ENCODE peak calls at places on chromosome 15, in four cellular contexts. M is heart right ventricle, W is NCI-H2107, V is NCI-H1105. U is an unnamed sample.

GRCh38 chr15:82139823-82140268 is 94.0 kb upstream of the MEX3B start:
- DNase-seq in V (peak), M (no peak), W (peak), U (peak)

GRCh38 chr15:69713726-69714559 is 261.3 kb downstream of the RPLP1 start:
- DNase-seq in V (no peak), W (no peak), M (no peak), U (no peak)

GRCh38 chr15:73992594-73992898 is 451 bp upstream of the STOML1 start:
- DNase-seq in M (no peak), V (no peak), W (no peak), U (no peak)

GRCh38 chr15:43376017-43376705 is 5.3 kb downstream of the TUBGCP4 start:
- DNase-seq in W (no peak), V (no peak), M (no peak), U (peak)

GRCh38 chr15:92884813-92885461 is 15.2 kb upstream of the CHD2 start:
- DNase-seq in V (no peak), M (no peak), W (no peak), U (peak)

GRCh38 chr15:28967071-28967470 is 81.3 kb downstream of the APBA2 start:
- DNase-seq in W (no peak), M (no peak), V (no peak), U (no peak)

GRCh38 chr15:90660195-90660995 is 56.8 kb upstream of the BLM start:
- DNase-seq in M (peak), V (no peak), W (peak), U (peak)

GRCh38 chr15:61660579-61660978 is 399.7 kb downstream of the VPS13C start:
- DNase-seq in V (no peak), W (no peak), M (no peak), U (peak)

GRCh38 chr15:69414702-69415161 is 583 bp downstream of the KIF23 start:
- DNase-seq in W (no peak), V (no peak), M (no peak), U (peak)

GRCh38 chr15:63226966-63227401 is 37.6 kb downstream of the RAB8B start:
- DNase-seq in W (no peak), M (no peak), V (no peak), U (no peak)

GRCh38 chr15:68418611-68419161 is 13.3 kb downstream of the ITGA11 start:
- DNase-seq in M (no peak), W (no peak), V (no peak), U (peak)

U was measured in choroid plexus epithelial cell.